ENCODE peak calls at places on chromosomes 4 and X, in eight cellular contexts. N is Calu3, Q is WTC11, A is D721Med, X is astrocyte of the spinal cord, W is endothelial cell of umbilical vein, Y is endothelial cell, D is choroid plexus epithelial cell. E is an unnamed sample.

GRCh38 chrX:8897259-8897658 is 96.1 kb upstream of the FAM9A start:
- DNase-seq in Q (no peak), D (no peak), Y (no peak), W (no peak), N (no peak), A (no peak), X (no peak), E (no peak)

GRCh38 chr4:18042754-18043153 is 21.2 kb upstream of the LCORL start:
- DNase-seq in Y (no peak), Q (no peak), W (no peak), A (no peak), D (no peak), N (no peak), X (no peak), E (no peak)

GRCh38 chr4:15674926-15675325 is 6.7 kb upstream of the FAM200B start:
- DNase-seq in X (no peak), W (no peak), Q (no peak), A (no peak), D (no peak), N (no peak), Y (no peak), E (no peak)

GRCh38 chr4:25308266-25308665 is 4.3 kb upstream of the ZCCHC4 start:
- DNase-seq in D (no peak), A (no peak), Y (no peak), N (no peak), X (no peak), Q (no peak), W (no peak), E (no peak)

GRCh38 chrX:21509912-21510311 is 135.7 kb downstream of the CNKSR2 start:
- DNase-seq in A (no peak), X (peak), D (no peak), Y (no peak), N (no peak), Q (no peak), W (peak), E (no peak)

GRCh38 chr4:95250544-95251137 is 298.1 kb downstream of the UNC5C start:
- DNase-seq in X (no peak), Y (no peak), Q (no peak), N (peak), D (no peak), A (no peak), W (no peak), E (no peak)

GRCh38 chrX:15674514-15674898 is 9.9 kb upstream of the CLTRN start:
- DNase-seq in W (no peak), Y (peak), D (peak), N (peak), Q (peak), X (no peak), A (peak), E (peak)

GRCh38 chr4:119647558-119647957 is 19.0 kb upstream of the PDE5A start:
- DNase-seq in N (no peak), W (no peak), D (peak), Q (no peak), X (peak), A (no peak), Y (no peak), E (no peak)

GRCh38 chr4:123807187-123807586 is 410.6 kb downstream of the SPRY1 start:
- DNase-seq in N (no peak), Q (no peak), W (no peak), Y (no peak), X (no peak), A (no peak), D (no peak), E (no peak)

GRCh38 chr4:2931765-2932560 is 31.2 kb downstream of the NOP14 start:
- DNase-seq in Q (peak), A (no peak), D (no peak), X (no peak), W (peak), N (no peak), Y (peak), E (peak)

GRCh38 chrX:100447563-100448397 is 37.7 kb upstream of the PCDH19 start:
- DNase-seq in N (peak), Y (peak), A (peak), W (peak), Q (peak), D (peak), X (peak), E (no peak)

GRCh38 chr4:159191989-159192388 is 89.1 kb downstream of the RAPGEF2 start:
- DNase-seq in Q (no peak), Y (no peak), N (peak), D (peak), A (no peak), W (peak), X (peak), E (no peak)

GRCh38 chrX:24002167-24002566 is 24.8 kb downstream of the KLHL15 start:
- DNase-seq in Q (no peak), A (no peak), D (no peak), N (no peak), Y (no peak), W (no peak), X (no peak), E (no peak)

GRCh38 chrX:2989565-2989964 is 16.8 kb upstream of the ARSH start:
- DNase-seq in X (no peak), N (no peak), W (no peak), D (no peak), A (no peak), Y (no peak), Q (no peak), E (no peak)

DNA sequence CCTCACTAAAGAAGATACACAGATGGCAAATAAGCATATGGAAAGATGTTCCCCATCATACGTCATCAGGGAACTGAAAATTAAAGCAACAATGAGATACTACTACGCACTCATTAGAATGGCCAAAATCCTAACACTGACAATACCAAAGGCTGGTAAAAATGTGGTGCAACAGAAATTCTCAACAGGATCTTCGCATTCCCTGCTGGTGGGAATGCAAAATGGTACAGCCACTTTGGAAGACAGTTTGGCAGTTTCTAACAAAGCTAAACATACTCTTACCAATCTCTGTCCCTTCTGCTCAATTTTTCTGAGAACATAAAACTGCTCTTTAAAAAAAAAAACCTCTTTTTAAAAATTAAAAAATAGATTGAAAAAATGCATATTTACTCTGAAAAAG is 300.2 kb downstream of the FBXW7 start:
- DNase-seq in D (no peak), Y (no peak), N (no peak), A (no peak), Q (no peak), X (no peak), W (no peak), E (no peak)
- TF ChIP-seq CTCF in D (no peak), Y (no peak), N (no peak), A (no peak), Q (no peak), X (no peak), W (no peak), E (no peak)

DNA sequence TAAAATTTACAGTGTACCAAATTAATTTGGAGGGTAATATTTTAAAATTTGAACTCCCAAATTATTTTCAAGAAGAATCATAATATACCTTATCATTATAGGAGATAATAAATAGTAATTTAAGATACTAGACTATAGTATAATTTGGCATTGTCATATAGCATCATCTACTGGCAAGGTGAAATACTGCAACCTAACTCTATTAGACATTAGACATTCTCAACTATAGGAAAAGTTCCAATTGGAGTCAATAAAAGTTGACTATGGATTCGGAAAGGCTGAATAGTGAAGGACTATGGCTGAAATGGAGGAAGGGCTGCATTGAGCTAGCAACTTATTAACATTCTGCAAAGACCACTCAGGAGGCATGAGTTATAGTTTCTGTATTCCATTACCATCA is 113.0 kb downstream of the PRDM5 start:
- DNase-seq in W (no peak), X (no peak), N (no peak), D (peak), A (no peak), Q (no peak), Y (no peak), E (no peak)
- TF ChIP-seq CTCF in W (no peak), X (peak), N (no peak), D (peak), A (peak), Q (no peak), Y (no peak), E (peak)

DNA sequence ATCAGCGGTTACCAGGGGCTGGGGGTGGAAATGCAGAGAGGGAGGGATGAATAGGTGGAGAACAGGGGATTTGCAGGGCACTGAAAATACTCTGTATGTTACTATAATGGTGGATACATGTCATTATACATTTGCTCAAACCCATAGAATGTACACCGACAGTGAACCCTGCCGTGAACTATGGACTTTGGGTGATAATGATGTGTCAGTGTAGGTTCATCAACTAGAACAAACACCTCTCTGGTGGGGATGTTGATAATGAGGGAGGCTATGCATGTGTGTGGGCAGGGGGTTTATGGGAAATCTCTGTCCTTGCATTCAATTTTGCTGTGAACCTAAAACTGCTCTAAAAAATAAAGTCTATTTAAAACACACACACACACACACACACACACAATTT is 11.5 kb downstream of the HPSE start:
- DNase-seq in Q (no peak), X (no peak), A (no peak), N (no peak), Y (no peak), D (no peak), W (no peak), E (no peak)
- TF ChIP-seq CTCF in Q (no peak), X (no peak), A (no peak), N (no peak), Y (no peak), D (no peak), W (no peak), E (no peak)

DNA sequence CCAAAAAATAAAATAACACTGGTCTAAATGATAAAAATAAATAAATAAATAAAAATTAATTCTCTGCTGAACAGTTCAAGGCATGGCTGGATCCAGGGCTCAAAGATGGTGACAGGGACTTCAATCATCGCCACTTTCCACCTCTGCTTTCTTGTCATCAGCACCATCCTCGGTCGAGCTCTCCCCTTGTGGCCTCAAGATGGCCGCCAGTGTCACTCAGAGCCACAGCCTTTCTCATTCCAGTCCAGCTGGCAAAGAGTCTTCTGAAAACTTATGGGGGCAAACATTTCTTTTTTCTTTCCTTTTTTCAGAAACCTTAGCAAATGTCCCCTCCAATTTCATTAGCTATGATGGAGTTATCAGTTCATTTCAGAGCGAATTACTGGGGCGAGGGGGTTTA is 119.5 kb downstream of the RAB28 start:
- DNase-seq in A (no peak), Y (no peak), N (no peak), Q (no peak), W (no peak), X (no peak), D (no peak), E (no peak)
- TF ChIP-seq CTCF in A (no peak), Y (no peak), N (no peak), Q (no peak), W (no peak), X (no peak), D (no peak), E (no peak)

GRCh38 chr4:89307185-89307445 is 485 bp downstream of the GPRIN3 start:
- DNase-seq in W (no peak), X (no peak), D (no peak), Q (no peak), A (no peak), Y (no peak), N (no peak), E (no peak)

GRCh38 chr4:89306486-89307184 is 965 bp downstream of the GPRIN3 start:
- DNase-seq in Q (no peak), N (no peak), W (no peak), Y (no peak), X (no peak), D (no peak), A (no peak), E (no peak)

GRCh38 chr4:89305712-89306437 is 1.7 kb downstream of the GPRIN3 start:
- DNase-seq in Q (no peak), D (peak), Y (no peak), N (peak), A (no peak), X (peak), W (peak), E (no peak)

GRCh38 chr4:89308161-89308500 is 531 bp upstream of the GPRIN3 start:
- DNase-seq in A (peak), D (no peak), N (no peak), X (no peak), W (no peak), Q (no peak), Y (no peak), E (no peak)

DNA sequence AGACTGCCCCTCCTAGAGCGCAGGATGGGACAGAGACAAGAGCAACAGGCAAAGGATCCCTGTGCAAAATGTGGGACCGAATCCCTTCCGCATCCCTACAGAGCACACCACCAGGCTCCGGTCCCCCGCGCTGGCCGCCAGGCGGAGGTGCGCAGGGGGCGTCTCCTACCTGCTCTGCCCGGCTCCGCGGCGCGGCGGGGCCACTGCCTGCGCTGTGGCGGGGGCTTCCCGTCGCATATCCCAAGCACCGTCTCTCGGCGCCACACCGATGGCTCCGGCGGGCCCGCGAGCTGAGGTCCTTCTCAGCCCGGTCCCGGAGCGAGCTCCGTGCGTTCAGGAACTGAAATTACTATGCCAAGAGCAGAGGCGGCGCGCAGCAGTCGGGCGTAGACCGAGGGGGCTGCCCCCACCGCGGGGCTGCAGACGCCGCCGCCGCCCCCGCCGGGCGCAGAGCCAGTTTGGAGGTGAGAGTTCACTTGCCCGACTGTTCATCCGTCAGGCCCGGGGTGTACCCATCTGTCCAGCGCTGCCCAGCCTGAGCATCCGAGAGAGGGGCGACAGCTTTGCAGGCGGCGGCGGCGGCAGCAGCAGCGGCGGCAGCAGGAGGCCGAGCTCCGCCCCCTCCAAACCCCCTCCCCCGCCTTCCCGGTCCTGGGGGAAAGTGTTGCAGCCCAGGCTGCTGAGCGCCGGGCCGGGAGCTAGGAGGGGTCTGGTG is at the start of gene GPRIN3:
- DNase-seq in X (peak), Q (peak), N (peak), W (peak), Y (peak), A (no peak), D (no peak), E (peak)
- TF ChIP-seq CTCF in X (no peak), Q (no peak), N (no peak), W (no peak), Y (no peak), A (no peak), D (peak), E (peak)

GRCh38 chrX:76109654-76110053 is 63.2 kb upstream of the PBDC1 start:
- DNase-seq in W (no peak), D (no peak), A (no peak), N (no peak), Y (no peak), X (no peak), Q (no peak), E (no peak)
- TF ChIP-seq CTCF in W (no peak), D (no peak), A (no peak), N (no peak), Y (no peak), X (no peak), Q (no peak), E (peak)

DNA sequence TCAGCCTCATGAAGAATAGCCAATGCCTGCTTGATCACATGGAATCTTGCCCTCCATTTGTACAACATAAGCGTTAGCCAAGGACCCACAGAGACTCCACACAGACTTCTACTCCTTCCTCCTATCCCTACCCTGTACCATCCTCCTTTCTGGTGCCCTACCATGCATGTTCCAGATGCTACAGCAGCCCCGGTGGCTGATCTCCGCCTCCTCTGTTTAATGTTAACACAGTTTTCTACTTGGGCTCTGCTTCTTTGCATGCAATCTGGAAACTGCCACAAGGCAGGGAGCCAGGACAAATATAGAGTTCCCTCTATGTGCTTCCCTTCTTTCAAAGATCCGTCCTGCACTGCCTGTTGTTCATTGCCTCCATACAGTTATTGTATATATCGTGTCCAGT is 368.6 kb upstream of the TENM3 start:
- DNase-seq in X (peak), Q (no peak), W (no peak), Y (no peak), A (no peak), D (peak), N (no peak), E (no peak)
- TF ChIP-seq CTCF in X (no peak), Q (no peak), W (no peak), Y (no peak), A (no peak), D (no peak), N (no peak), E (peak)